ENCODE peak calls at places on chromosomes 2 and 18, in ten cellular contexts. U is type B pancreatic cell; J is nephron progenitor cell; T is stimulated activated CD4-positive, alpha-beta T cell treated with anti-CD3 and anti-CD28 coated beads, Interleukin-4, amount 100 ng/mL, for 48 hours; O is mesenchymal stem cell; B is gastrocnemius medialis; E is upper lobe of right lung; I is SHP77 treated with DMSO at 0.1 percent for 48 hours; D is GM12891; H is activated naive CD8-positive, alpha-beta T cell treated with anti-CD3 and anti-CD28 coated beads, Interleukin-2, amount 50 U/mL, for 24 hours. W is an unnamed sample.

GRCh38 chr2:170886391-170886790 is 42.7 kb upstream of the GORASP2 start:
- DNase-seq in B (no peak), I (no peak), E (no peak), U (no peak), H (no peak), O (peak), T (no peak), J (no peak), D (no peak), W (no peak)

GRCh38 chr2:20585351-20585709 is 65.6 kb downstream of the HS1BP3 start:
- DNase-seq in H (no peak), D (no peak), I (no peak), O (no peak), U (no peak), J (no peak), T (no peak), B (no peak), E (no peak), W (no peak)

GRCh38 chr2:190571666-190572065 is 37.1 kb upstream of the NEMP2 start:
- DNase-seq in T (no peak), E (no peak), O (no peak), B (no peak), J (no peak), D (no peak), U (no peak), H (no peak), I (no peak), W (no peak)

GRCh38 chr18:697771-698170 is 14.7 kb downstream of the ENOSF1 start:
- DNase-seq in O (no peak), T (no peak), U (peak), E (no peak), H (no peak), J (peak), I (no peak), B (no peak), D (no peak), W (no peak)

GRCh38 chr2:218631837-218632236 is 24.1 kb downstream of the PLCD4 start:
- DNase-seq in I (no peak), J (no peak), D (no peak), U (no peak), T (no peak), H (no peak), E (no peak), O (no peak), B (no peak), W (no peak)

GRCh38 chr2:231088779-231089178 is 32.1 kb downstream of the PSMD1 start:
- DNase-seq in H (no peak), T (no peak), I (no peak), D (no peak), E (no peak), U (no peak), B (no peak), J (no peak), O (no peak), W (no peak)

GRCh38 chr2:187890690-187891089 is 336.5 kb upstream of the TFPI start:
- DNase-seq in J (no peak), T (no peak), I (no peak), O (no peak), E (no peak), D (no peak), B (no peak), H (no peak), U (no peak), W (no peak)

GRCh38 chr2:173766537-173767289 is 198.5 kb downstream of the SP3 start:
- DNase-seq in D (no peak), H (no peak), U (no peak), E (no peak), O (no peak), B (no peak), I (no peak), T (no peak), J (no peak), W (no peak)

GRCh38 chr18:48828713-48829442 is 121.9 kb downstream of the SMAD7 start:
- DNase-seq in B (peak), O (no peak), I (no peak), D (no peak), U (peak), H (no peak), T (no peak), E (peak), J (peak), W (no peak)

GRCh38 chr18:54717673-54718435 is 110.4 kb upstream of the RAB27B start:
- DNase-seq in J (peak), U (no peak), O (peak), T (peak), H (peak), I (no peak), B (no peak), D (peak), E (no peak), W (peak)

GRCh38 chr2:20339012-20339411 is 11.6 kb downstream of the PUM2 start:
- DNase-seq in J (no peak), E (no peak), I (no peak), U (no peak), T (no peak), H (no peak), B (no peak), O (no peak), D (no peak), W (no peak)

GRCh38 chr2:120528051-120528692 is 182.2 kb downstream of the INHBB start:
- DNase-seq in O (no peak), B (no peak), T (no peak), H (no peak), D (no peak), E (no peak), U (no peak), J (no peak), I (no peak), W (no peak)

GRCh38 chr18:58392336-58393000 is 236.4 kb downstream of the ALPK2 start:
- DNase-seq in B (no peak), I (no peak), T (no peak), U (no peak), D (no peak), E (no peak), O (no peak), H (no peak), J (no peak), W (no peak)

GRCh38 chr2:16939771-16940170 is 274.1 kb upstream of the CYRIA start:
- DNase-seq in J (no peak), O (no peak), T (no peak), D (no peak), H (no peak), B (no peak), U (no peak), E (no peak), I (no peak), W (no peak)

GRCh38 chr2:159545080-159545479 is 71.3 kb downstream of the BAZ2B start:
- DNase-seq in J (no peak), D (no peak), O (no peak), B (no peak), I (no peak), T (no peak), H (no peak), E (no peak), U (no peak), W (no peak)

GRCh38 chr2:134446431-134447091 is 192.7 kb downstream of the MGAT5 start:
- DNase-seq in D (no peak), T (no peak), U (no peak), J (no peak), H (no peak), O (peak), I (no peak), B (no peak), E (no peak), W (no peak)

GRCh38 chr2:11234309-11234708 is 79.0 kb downstream of the SLC66A3 start:
- DNase-seq in E (no peak), H (no peak), D (no peak), J (no peak), B (no peak), T (no peak), U (no peak), O (peak), I (no peak), W (peak)

GRCh38 chr2:231541605-231542509 is 11.6 kb upstream of the NMUR1 start:
- DNase-seq in O (no peak), U (no peak), I (no peak), E (no peak), T (no peak), B (no peak), H (no peak), J (no peak), D (no peak), W (peak)

GRCh38 chr2:136235451-136236418 is 117.8 kb upstream of the CXCR4 start:
- DNase-seq in U (no peak), H (no peak), D (no peak), B (no peak), E (no peak), T (no peak), O (no peak), J (no peak), I (no peak), W (no peak)

GRCh38 chr2:85760371-85760770 is 6.6 kb downstream of the ATOH8 start:
- DNase-seq in O (peak), U (no peak), D (no peak), J (no peak), E (no peak), I (no peak), T (no peak), B (no peak), H (no peak), W (no peak)

GRCh38 chr2:9771481-9772017 is 71.7 kb upstream of the TAF1B start:
- DNase-seq in T (no peak), E (no peak), I (no peak), O (peak), B (no peak), H (no peak), U (no peak), D (no peak), J (peak), W (no peak)